ENCODE peak calls at places on chromosome 14, in nine cellular contexts. A is IMR-90, K is OCI-LY7, X is HFF-Myc, Y is stomach, P is NB4, N is foreskin fibroblast, T is ovary, M is heart right ventricle. R is an unnamed sample.

GRCh38 chr14:68667313-68667791 is 125.5 kb downstream of the ZFP36L1 start:
- DNase-seq in A (peak; percentile 64), K (no peak), X (no peak), Y (no peak), P (no peak), N (peak; percentile 66), T (no peak), M (no peak), R (no peak)

GRCh38 chr14:89445252-89445973 is 28.4 kb upstream of the FOXN3 start:
- DNase-seq in A (peak; percentile 33), K (peak; percentile 36), X (no peak), Y (no peak), P (peak; percentile 73), N (no peak), T (no peak), M (no peak), R (no peak)

GRCh38 chr14:103568952-103569351 is 6.2 kb downstream of the COA8 start:
- DNase-seq in A (no peak), K (no peak), X (no peak), Y (no peak), P (no peak), N (no peak), T (no peak), M (no peak), R (no peak)

GRCh38 chr14:90019824-90020523 is 41.8 kb upstream of the KCNK13 start:
- DNase-seq in A (no peak), K (no peak), X (no peak), Y (no peak), P (no peak), N (peak; percentile 21), T (no peak), M (no peak), R (no peak)

GRCh38 chr14:94935901-94936300 is 166.0 kb upstream of the GSC start:
- DNase-seq in A (no peak), K (no peak), X (no peak), Y (no peak), P (no peak), N (no peak), T (no peak), M (no peak), R (no peak)

GRCh38 chr14:58048219-58048618 is 103.8 kb downstream of the ARMH4 start:
- DNase-seq in A (no peak), K (no peak), X (no peak), Y (no peak), P (no peak), N (no peak), T (no peak), M (no peak), R (no peak)

GRCh38 chr14:91934554-91935285 is 12.8 kb downstream of the FBLN5 start:
- DNase-seq in A (no peak), K (no peak), X (no peak), Y (no peak), P (no peak), N (no peak), T (no peak), M (no peak), R (no peak)

GRCh38 chr14:72666610-72667009 is 227.3 kb downstream of the DPF3 start:
- DNase-seq in A (peak; percentile 89), K (no peak), X (no peak), Y (no peak), P (no peak), N (peak; percentile 93), T (no peak), M (no peak), R (no peak)

GRCh38 chr14:103136388-103137271 is 13.4 kb downstream of the TNFAIP2 start:
- DNase-seq in A (peak; percentile 73), K (no peak), X (no peak), Y (no peak), P (peak; percentile 38), N (peak; percentile 69), T (peak; percentile 48), M (no peak), R (peak; percentile 40)

GRCh38 chr14:33563492-33563891 is 387.4 kb downstream of the EGLN3 start:
- DNase-seq in A (no peak), K (no peak), X (no peak), Y (no peak), P (no peak), N (no peak), T (no peak), M (no peak), R (no peak)

GRCh38 chr14:60622920-60623263 is 26.4 kb downstream of the SIX1 start:
- DNase-seq in A (peak; percentile 70), K (no peak), X (no peak), Y (no peak), P (peak; percentile 16), N (peak; percentile 45), T (no peak), M (no peak), R (no peak)

GRCh38 chr14:68245146-68246073 is 425.8 kb downstream of the RAD51B start:
- DNase-seq in A (peak; percentile 64), K (no peak), X (no peak), Y (no peak), P (no peak), N (peak; percentile 59), T (peak; percentile 59), M (no peak), R (no peak)

GRCh38 chr14:44989497-44990440 is 27.8 kb downstream of the TOGARAM1 start:
- DNase-seq in A (no peak), K (no peak), X (no peak), Y (no peak), P (peak; percentile 22), N (no peak), T (no peak), M (no peak), R (no peak)

DNA sequence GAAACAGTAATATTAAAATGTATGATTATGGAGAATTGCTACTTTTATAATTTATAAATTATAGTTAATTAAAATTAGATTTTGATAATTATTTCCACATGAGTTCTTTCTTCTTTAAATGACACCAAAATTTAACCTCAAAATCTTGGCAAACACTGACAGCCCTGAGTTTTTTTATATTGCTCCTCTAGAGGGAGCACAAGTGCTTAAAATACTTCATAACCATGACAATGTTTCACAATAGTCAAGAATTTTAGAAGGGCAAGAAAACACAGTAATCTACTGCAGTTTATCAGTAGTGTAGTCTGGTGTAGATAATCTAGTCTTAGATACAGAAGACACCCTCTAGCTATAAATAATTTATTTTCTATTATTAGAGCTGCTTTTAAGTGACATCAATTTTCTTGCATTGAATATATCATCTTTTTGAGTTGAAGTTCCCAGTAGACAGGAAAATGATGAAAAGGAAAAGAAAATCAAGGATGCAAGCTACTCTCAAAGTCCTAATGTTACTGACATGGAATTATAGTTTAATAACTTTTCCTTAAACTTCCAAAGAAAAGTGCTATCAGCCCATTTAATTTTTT is 14.3 kb upstream of the PTGER2 start:
- DNase-seq in A (peak; percentile 71), K (peak; percentile 57), X (no peak), Y (no peak), P (peak; percentile 61), N (peak; percentile 74), T (no peak), M (no peak), R (peak; percentile 36)
- TF ChIP-seq CTCF in A (peak; percentile 81), K (peak; percentile 87), X (peak; percentile 42), Y (peak; percentile 64), P (peak; percentile 38), N (peak; percentile 49), T (peak; percentile 46), M (peak; percentile 50), R (peak; percentile 66)

GRCh38 chr14:105317546-105317945 is 3.0 kb downstream of the PACS2 start:
- DNase-seq in A (peak; percentile 53), K (no peak), X (no peak), Y (no peak), P (no peak), N (peak; percentile 72), T (no peak), M (no peak), R (no peak)
- H3K4me3 ChIP-seq in A (no peak overlapping the region), K (no peak overlapping the region), X (no peak overlapping the region), Y (no peak overlapping the region), P (no peak overlapping the region), N (peak overlapping the region; percentile 20), T (no peak overlapping the region), M (no peak overlapping the region), R (no peak overlapping the region)

GRCh38 chr14:73723799-73724621 is 9.8 kb upstream of the PNMA1 start:
- DNase-seq in A (peak; percentile 97), K (no peak), X (peak; percentile 64), Y (peak; percentile 63), P (peak; percentile 87), N (peak; percentile 98), T (peak; percentile 88), M (peak; percentile 74), R (no peak)
- TF ChIP-seq CTCF in A (peak; percentile 23), K (no peak), X (no peak), Y (peak; percentile 15), P (no peak), N (no peak), T (no peak), M (peak; percentile 15), R (no peak)

DNA sequence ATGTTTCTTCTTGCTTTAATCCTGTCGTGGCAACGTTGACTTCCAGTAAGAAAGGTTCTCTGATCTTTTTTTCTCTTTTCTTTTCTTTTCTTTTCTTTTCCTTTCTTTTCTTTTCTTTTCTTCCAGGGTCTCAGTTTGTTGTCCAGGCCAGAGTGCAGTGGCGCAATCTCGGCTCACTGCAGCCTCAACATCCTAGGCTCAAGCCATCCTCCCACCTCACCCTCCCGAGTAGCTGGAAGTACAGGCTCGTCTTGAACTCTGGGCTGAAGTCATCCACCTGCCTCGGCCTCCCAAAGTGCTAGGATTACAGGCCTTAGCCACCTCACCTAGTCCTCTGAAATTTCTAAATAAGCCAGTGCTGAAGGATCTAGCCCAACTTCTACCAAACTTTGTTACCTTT is 1.3 kb upstream of the MAP3K9 start:
- DNase-seq in A (no peak), K (no peak), X (no peak), Y (no peak), P (no peak), N (no peak), T (no peak), M (no peak), R (no peak)
- H3K4me3 ChIP-seq in A (no peak overlapping the region), K (peak overlapping the region; percentile 77), X (no peak overlapping the region), Y (no peak overlapping the region), P (no peak overlapping the region), N (no peak overlapping the region), T (no peak overlapping the region), M (no peak overlapping the region), R (peak overlapping the region; percentile 71)

DNA sequence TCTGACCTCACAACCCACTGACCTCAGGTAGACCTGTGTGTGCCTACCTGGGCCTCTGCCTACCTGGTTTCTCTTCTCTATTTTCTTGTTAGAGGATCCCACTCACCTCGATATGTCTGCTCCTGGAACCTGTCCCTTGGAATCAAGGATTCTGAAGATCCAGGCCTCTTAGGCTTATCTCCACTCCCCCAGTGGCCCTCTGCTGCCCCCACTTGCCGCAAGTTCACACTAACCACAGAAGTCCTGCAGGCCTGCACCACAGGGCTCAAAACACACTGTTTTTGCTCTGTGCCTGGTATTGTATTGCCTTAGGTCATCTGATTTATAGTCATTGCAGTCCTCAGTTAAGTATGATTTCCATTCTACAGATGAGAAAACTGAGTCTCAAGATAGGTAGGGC is 15.3 kb upstream of the NRXN3 start:
- DNase-seq in A (no peak), K (no peak), X (no peak), Y (no peak), P (peak; percentile 21), N (no peak), T (no peak), M (no peak), R (no peak)
- TF ChIP-seq CTCF in A (no peak), K (no peak), X (no peak), Y (no peak), P (no peak), N (no peak), T (no peak), M (no peak), R (no peak)